ENCODE peak calls at places on chromosome X, in four cellular contexts. D is CD8-positive, alpha-beta memory T cell; G is CD4-positive, alpha-beta memory T cell; P is gastrocnemius medialis. F is an unnamed sample.
A peak's percentile ranks its signal among the peaks of the same experiment; 100 is the strongest.

GRCh38 chrX:11664211-11664888 is 1.4 kb downstream of the ARHGAP6 start:
- DNase-seq in P (no peak), G (no peak), D (no peak), F (no peak)

GRCh38 chrX:132592880-132593279 is 104.0 kb upstream of the MBNL3 start:
- DNase-seq in D (no peak), P (no peak), G (peak; percentile 28), F (no peak)

GRCh38 chrX:15043538-15043937 is 170.3 kb downstream of the MOSPD2 start:
- DNase-seq in P (no peak), G (no peak), D (no peak), F (no peak)

GRCh38 chrX:119729408-119730201 is 28.8 kb upstream of the SOWAHD start:
- DNase-seq in G (peak; percentile 68), P (peak; percentile 22), D (peak; percentile 61), F (no peak)

GRCh38 chrX:11193035-11193469 is 81.9 kb downstream of the HCCS start:
- DNase-seq in G (no peak), P (no peak), D (no peak), F (no peak)

GRCh38 chrX:154967603-154968002 is 54.9 kb downstream of the F8 start:
- DNase-seq in D (no peak), P (no peak), G (no peak), F (no peak)

GRCh38 chrX:103356897-103357296 is 591 bp downstream of the TCEAL9 start:
- DNase-seq in G (no peak), P (no peak), D (no peak), F (no peak)

GRCh38 chrX:115054876-115055275 is 37.5 kb upstream of the IL13RA2 start:
- DNase-seq in G (no peak), P (no peak), D (no peak), F (no peak)

GRCh38 chrX:10582945-10583344 is 37.4 kb downstream of the MID1 start:
- DNase-seq in D (no peak), G (no peak), P (no peak), F (no peak)

GRCh38 chrX:151680805-151681204 is 14.5 kb upstream of the PRRG3 start:
- DNase-seq in P (no peak), G (peak; percentile 47), D (no peak), F (no peak)

GRCh38 chrX:134512566-134512965 is 52.6 kb downstream of the HPRT1 start:
- DNase-seq in P (no peak), D (no peak), G (no peak), F (no peak)

GRCh38 chrX:35699642-35700041 is 98.5 kb upstream of the MAGEB16 start:
- DNase-seq in P (no peak), G (no peak), D (no peak), F (no peak)

GRCh38 chrX:86946569-86946968 is 571.0 kb upstream of the KLHL4 start:
- DNase-seq in D (no peak), P (no peak), G (no peak), F (no peak)

DNA sequence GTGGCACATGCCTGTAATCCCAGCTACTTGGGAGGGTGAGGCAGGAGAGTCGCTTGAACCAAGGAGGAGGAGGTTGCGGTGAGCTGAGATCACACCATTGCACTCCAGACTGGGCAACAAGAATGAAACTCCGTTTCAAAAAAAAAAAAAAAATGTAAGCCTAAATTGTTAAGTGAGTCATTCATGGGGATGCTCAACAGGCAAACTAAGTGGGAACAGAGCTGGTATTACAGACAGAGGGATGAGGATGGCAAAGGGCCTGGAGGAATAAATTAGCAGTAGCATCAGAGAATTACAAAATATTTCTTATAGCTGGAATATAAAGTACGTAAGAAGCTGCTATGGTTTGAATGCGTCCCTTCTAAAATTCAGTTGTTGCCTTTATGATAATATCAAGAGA is 43.4 kb upstream of the OGT start:
- DNase-seq in G (no peak), D (no peak), P (no peak), F (no peak)
- H3K27ac ChIP-seq in G (no peak overlapping the region), D (no peak overlapping the region), P (no peak overlapping the region), F (no peak overlapping the region)

DNA sequence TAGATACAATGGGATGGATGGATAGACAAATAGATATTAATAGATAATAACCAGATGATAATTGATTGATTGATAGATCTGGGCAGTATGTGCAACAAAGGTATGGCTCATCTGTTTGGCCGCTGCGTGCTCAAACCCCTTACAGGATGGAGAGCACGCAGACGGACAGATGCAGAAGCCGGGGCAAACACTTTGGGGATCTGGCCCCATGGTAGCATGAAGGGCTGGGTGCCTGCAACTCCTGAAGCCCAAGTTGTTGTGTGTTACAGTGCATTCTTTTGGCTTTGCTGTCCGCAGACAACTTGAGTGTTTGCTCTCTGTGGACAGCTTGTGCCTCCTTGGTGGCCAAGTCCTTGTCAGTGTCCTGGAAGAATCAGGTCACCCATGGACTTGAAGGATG is 10.6 kb upstream of the DHRSX start:
- DNase-seq in G (no peak), P (no peak), D (no peak), F (no peak)
- H3K4me1 ChIP-seq in G (no peaks in the 10 kb centered on the region), P (no peaks in the 10 kb centered on the region), D (no peaks in the 10 kb centered on the region), F (no peaks in the 10 kb centered on the region)

DNA sequence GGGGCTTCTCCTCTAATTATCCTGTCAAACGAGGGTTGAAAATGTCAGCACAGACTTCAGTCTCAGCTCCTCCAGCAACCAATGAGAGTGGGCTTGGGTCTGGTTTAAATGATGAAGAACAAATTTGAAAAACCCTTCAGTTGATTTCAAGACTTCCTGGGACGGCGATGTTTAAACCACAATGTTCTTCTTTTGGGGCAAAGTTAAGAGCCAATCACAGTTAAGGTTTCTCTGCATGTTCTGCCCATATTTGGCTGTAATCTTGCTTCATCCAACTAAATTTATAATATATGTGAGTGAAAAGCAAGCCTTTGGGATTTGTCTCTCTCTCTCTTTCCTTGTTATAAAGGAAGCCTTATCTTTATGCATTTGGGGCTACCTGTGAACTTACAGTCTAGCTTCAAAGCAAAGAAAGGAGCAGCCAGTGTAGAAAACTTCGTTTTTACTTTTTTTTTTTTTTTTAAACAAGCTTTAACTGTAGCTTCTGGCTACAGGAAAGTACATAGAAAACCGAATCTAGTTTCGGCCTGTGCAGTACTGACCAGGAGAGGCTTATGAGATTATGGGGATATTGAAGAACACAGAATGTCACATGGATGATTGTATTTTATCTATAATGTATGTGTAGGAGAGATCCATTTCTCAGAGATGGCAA is 46.8 kb upstream of the FAM9C start:
- DNase-seq in G (peak; percentile 58), P (no peak), D (peak; percentile 50), F (no peak)
- H3K4me3 ChIP-seq in G (no peak overlapping the region), P (no peak overlapping the region), D (peak overlapping the region; percentile 16), F (peak overlapping the region; percentile 8)

GRCh38 chrX:50698944-50699343 is 115.0 kb downstream of the SHROOM4 start:
- DNase-seq in D (no peak), P (no peak), G (no peak), F (no peak)
- H3K27ac ChIP-seq in D (no peak overlapping the region), P (no peak overlapping the region), G (no peak overlapping the region), F (no peak overlapping the region)

DNA sequence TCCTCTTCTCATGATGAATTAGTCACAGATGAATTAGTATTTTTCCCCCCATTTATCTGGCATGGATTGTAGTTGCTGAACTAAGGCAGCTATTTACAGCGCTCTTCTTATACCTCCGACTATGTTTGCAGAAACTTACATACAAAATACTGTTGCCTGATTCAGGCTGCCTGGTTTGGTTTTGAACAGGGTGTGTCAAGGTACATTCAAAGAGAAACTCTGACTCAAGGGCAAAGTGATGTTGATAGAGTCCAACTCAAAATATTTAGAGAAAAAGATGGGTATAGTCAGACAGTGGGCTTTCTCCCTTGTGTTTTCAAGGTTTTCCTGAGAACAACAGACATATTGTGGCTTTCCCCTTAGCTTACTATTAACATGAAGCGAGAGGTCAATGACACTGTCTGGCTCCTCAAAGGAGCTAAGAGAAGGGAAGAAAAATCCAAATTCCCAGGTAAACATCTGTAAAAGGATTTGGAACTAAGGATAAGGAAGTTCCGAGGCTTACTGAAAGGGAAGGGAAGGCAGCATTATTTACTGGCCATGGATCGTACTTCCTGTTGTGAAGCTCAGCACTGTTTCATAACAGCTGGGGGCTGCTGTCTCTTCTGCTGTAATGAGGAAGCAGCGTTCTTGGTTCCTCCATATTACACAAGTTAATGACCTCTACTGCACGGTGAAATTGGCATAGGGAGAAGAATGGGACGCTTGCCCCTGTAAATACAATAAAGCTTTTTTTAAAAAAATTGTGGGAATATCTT is 30.9 kb downstream of the FAM9C start:
- DNase-seq in D (peak; percentile 18), G (no peak), P (peak; percentile 4), F (no peak)
- H3K4me1 ChIP-seq in D (peaks cover 33% of the 10 kb centered on the region), G (peaks cover 56% of the 10 kb centered on the region), P (no peaks in the 10 kb centered on the region), F (no peaks in the 10 kb centered on the region)

GRCh38 chrX:101483705-101484104 is 1.6 kb upstream of the ARMCX4 start:
- DNase-seq in P (no peak), G (no peak), D (no peak), F (no peak)

GRCh38 chrX:101482296-101482695 is 3.0 kb upstream of the ARMCX4 start:
- DNase-seq in P (no peak), G (no peak), D (no peak), F (no peak)

GRCh38 chrX:101488796-101489195 is 3.5 kb downstream of the ARMCX4 start:
- DNase-seq in P (no peak), G (no peak), D (no peak), F (no peak)

GRCh38 chrX:101485212-101486064 is at the start of gene ARMCX4:
- DNase-seq in D (peak; percentile 5), G (peak; percentile 51), P (peak; percentile 4), F (no peak)
- H3K4me3 ChIP-seq in D (peak within 1 kb of the TSS; percentile 45), G (peak within 1 kb of the TSS; percentile 31), P (peak within 1 kb of the TSS; percentile 55), F (peak within 1 kb of the TSS; percentile 59)

DNA sequence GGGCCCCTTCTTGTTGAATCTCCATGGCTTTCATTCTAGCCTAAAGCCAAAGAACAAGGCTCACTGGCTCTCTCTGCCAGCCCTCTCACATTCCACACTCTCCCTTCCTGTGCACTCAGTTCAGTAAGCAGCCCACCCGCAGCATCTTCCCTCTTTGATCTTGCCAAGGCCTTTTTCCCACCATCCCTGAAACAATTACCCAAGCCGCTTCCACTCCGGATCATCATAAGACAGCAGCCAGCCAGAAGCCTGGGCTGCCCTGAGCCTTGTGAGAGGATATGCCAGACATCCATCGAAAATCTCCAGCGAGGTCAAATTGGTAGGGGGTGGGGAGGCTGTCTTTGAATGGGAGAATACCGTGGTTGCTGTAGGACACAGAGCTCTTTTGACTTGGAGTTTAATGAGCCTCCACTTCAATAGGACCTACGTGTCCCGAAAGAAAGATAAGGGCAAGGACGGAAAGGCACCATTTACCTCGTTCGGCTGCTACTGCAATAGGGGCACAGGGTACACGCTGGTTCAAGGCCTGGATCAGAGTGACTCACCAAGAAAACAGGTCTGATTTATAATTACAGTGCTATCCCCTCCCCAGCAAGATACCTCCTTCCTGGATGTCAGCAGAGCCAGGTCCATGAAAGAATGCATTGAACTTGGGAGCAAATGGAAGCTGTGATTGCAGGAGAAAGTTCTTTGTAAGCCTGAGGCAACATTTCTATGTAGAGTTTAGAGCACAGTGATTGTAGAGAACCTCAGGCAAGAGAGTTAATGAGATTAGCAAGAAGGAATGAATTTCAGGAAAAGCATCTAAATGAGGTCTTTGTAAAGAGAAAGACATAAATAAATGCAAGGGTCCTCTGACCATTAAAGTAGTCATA is 39.5 kb downstream of the AMOT start:
- DNase-seq in D (no peak), P (no peak), G (no peak), F (no peak)
- H3K27ac ChIP-seq in D (no peak overlapping the region), P (peak overlapping the region; percentile 77), G (no peak overlapping the region), F (no peak overlapping the region)

DNA sequence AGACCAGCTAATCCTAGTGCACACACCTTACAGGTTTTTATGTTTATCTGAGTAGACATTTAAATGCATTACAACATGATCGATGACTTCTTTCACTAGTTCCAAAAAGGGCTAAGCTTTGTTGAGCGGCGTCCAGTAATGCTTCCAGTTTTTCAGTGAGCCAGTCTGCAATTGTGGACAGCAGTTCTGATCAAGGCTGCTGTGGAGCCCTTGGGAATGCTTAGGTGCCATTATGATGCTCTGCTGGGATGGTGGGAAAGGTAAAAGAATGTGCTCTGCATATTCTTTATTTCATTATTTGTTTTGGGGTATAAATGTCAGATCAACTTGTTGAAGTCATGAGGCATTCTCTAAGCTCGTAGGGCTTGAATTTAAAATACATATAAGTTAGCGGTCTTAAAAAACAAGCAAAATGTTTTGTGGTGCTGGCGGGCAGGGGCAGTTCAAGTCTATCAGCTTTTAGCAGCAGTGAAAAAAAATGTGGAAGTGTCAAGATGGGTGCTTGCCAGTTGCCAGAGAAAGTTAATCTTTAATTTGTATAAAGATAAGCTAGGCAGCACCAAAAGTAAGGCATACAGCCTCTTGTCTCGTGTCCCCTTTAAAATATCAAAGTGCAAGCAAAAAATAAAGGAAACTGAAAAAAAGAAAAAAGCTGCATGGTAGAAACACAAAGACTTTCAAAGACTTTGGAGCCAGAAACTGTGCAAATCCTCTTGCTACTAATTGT is 5.8 kb downstream of the MID1IP1 start:
- DNase-seq in P (no peak), D (no peak), G (no peak), F (no peak)
- H3K4me1 ChIP-seq in P (peaks cover 4% of the 10 kb centered on the region), D (peaks cover 41% of the 10 kb centered on the region), G (peaks cover 57% of the 10 kb centered on the region), F (peaks cover 5% of the 10 kb centered on the region)

F was measured in ascending aorta.